ENCODE peak calls at places on chromosomes 11 and 22, in four cellular contexts. V is H1, T is GM12878, C is K562. K is an unnamed sample.

GRCh38 chr22:19070397-19071169 is 51.6 kb downstream of the DGCR2 start:
- DNase-seq in V (no peak), T (no peak), C (no peak), K (no peak)

GRCh38 chr22:35838849-35839646 is 121.4 kb downstream of the APOL5 start:
- DNase-seq in V (no peak), T (no peak), C (no peak), K (no peak)

GRCh38 chr11:69115586-69116560 is 39.9 kb upstream of the SMIM38 start:
- DNase-seq in V (no peak), T (no peak), C (no peak), K (no peak)

GRCh38 chr22:44455151-44455962 is 42.7 kb downstream of the RTL6 start:
- DNase-seq in V (no peak), T (no peak), C (no peak), K (no peak)

GRCh38 chr11:26860411-26860810 is 133.5 kb upstream of the FIBIN start:
- DNase-seq in V (no peak), T (no peak), C (no peak), K (no peak)

GRCh38 chr22:30390974-30391691 is 3.9 kb upstream of the RNF215 start:
- DNase-seq in V (peak; percentile 71), T (peak; percentile 51), C (peak; percentile 71), K (peak; percentile 80)

GRCh38 chr22:19478466-19479357 is at the start of gene UFD1:
- DNase-seq in V (peak; percentile 88), T (no peak), C (peak; percentile 98), K (peak; percentile 91)

GRCh38 chr11:12388171-12388570 is 10.8 kb downstream of the PARVA start:
- DNase-seq in V (no peak), T (no peak), C (no peak), K (no peak)

GRCh38 chr11:104570088-104570701 is 328.1 kb downstream of the CASP12 start:
- DNase-seq in V (no peak), T (no peak), C (no peak), K (no peak)

GRCh38 chr11:97454988-97455387 is 1065.2 kb downstream of the JRKL start:
- DNase-seq in V (no peak), T (no peak), C (no peak), K (peak; percentile 21)

GRCh38 chr11:27218498-27219038 is 144.4 kb downstream of the CCDC34 start:
- DNase-seq in V (peak; percentile 39), T (no peak), C (no peak), K (no peak)

GRCh38 chr22:39943941-39944624 is 16.1 kb upstream of the TMA7B start:
- DNase-seq in V (no peak), T (no peak), C (no peak), K (no peak)

GRCh38 chr11:70466154-70466553 is 67.8 kb downstream of the CTTN start:
- DNase-seq in V (no peak), T (no peak), C (peak; percentile 30), K (no peak)

GRCh38 chr11:61298663-61299244 is 3.6 kb upstream of the VWCE start:
- DNase-seq in V (no peak), T (no peak), C (no peak), K (no peak)

GRCh38 chr11:96481204-96481603 is 91.4 kb downstream of the JRKL start:
- DNase-seq in V (no peak), T (no peak), C (no peak), K (no peak)

GRCh38 chr11:102111787-102112653 is 1.8 kb downstream of the YAP1 start:
- DNase-seq in V (no peak), T (no peak), C (no peak), K (no peak)

GRCh38 chr11:46278387-46279173 is 1.1 kb downstream of the CREB3L1 start:
- DNase-seq in V (peak; percentile 92), T (no peak), C (peak; percentile 87), K (peak; percentile 77)

GRCh38 chr11:120785576-120785975 is 238.3 kb upstream of the TBCEL start:
- DNase-seq in V (no peak), T (no peak), C (no peak), K (no peak)

GRCh38 chr22:19645905-19646304 is 68.4 kb upstream of the SEPTIN5 start:
- DNase-seq in V (no peak), T (no peak), C (no peak), K (no peak)

GRCh38 chr11:110362916-110363574 is 66.6 kb upstream of the RDX start:
- DNase-seq in V (no peak), T (no peak), C (no peak), K (no peak)

GRCh38 chr11:93783362-93783761 is 720 bp upstream of the MED17 start:
- DNase-seq in V (no peak), T (no peak), C (no peak), K (no peak)

GRCh38 chr11:34251640-34251980 is 106.2 kb downstream of the ABTB2 start:
- DNase-seq in V (no peak), T (no peak), C (no peak), K (no peak)

GRCh38 chr11:704189-704798 is 1.7 kb upstream of the EPS8L2 start:
- DNase-seq in V (no peak), T (no peak), C (no peak), K (no peak)

GRCh38 chr22:48653306-48653705 is 1174.4 kb downstream of the BRD1 start:
- DNase-seq in V (no peak), T (no peak), C (no peak), K (no peak)

GRCh38 chr11:86360775-86361395 is 13.8 kb upstream of the CCDC81 start:
- DNase-seq in V (no peak), T (no peak), C (no peak), K (no peak)

GRCh38 chr11:129704831-129705230 is 110.8 kb upstream of the TMEM45B start:
- DNase-seq in V (no peak), T (no peak), C (no peak), K (no peak)

DNA sequence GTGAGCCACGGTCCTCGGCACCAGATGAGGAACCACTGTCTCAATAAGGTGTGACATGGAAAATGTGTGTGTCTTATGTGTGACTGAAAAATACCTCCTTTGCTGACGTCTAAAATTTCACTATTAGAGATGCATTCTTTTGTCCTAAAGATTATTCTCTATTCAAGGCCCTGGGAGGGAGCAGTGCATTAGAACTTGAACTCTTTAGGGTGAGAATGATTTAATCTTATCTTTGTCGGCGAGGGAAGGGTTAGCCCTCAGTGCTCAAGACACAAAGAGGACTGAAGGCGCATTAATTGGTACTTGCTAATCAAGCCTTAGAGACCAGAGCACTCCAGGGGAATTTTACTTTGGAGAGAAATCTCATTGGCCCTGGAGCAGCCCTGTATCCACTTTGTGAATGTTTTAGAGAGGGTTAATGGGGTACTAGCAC is 29.8 kb upstream of the PLET1 start:
- DNase-seq in V (no peak), T (no peak), C (no peak), K (no peak)
- H3K27ac ChIP-seq in V (no peak overlapping the region), T (no peak overlapping the region), C (no peak overlapping the region), K (no peak overlapping the region)

GRCh38 chr11:125071408-125071807 is 8.3 kb downstream of the SLC37A2 start:
- DNase-seq in V (no peak), T (no peak), C (no peak), K (peak; percentile 14)

GRCh38 chr11:125071831-125072209 is 8.7 kb downstream of the SLC37A2 start:
- DNase-seq in V (no peak), T (no peak), C (no peak), K (peak; percentile 31)

GRCh38 chr11:125072961-125073590 is 10.0 kb downstream of the SLC37A2 start:
- DNase-seq in V (no peak), T (no peak), C (no peak), K (no peak)

GRCh38 chr11:125073616-125074483 is 10.7 kb downstream of the SLC37A2 start:
- DNase-seq in V (peak; percentile 45), T (no peak), C (no peak), K (no peak)

DNA sequence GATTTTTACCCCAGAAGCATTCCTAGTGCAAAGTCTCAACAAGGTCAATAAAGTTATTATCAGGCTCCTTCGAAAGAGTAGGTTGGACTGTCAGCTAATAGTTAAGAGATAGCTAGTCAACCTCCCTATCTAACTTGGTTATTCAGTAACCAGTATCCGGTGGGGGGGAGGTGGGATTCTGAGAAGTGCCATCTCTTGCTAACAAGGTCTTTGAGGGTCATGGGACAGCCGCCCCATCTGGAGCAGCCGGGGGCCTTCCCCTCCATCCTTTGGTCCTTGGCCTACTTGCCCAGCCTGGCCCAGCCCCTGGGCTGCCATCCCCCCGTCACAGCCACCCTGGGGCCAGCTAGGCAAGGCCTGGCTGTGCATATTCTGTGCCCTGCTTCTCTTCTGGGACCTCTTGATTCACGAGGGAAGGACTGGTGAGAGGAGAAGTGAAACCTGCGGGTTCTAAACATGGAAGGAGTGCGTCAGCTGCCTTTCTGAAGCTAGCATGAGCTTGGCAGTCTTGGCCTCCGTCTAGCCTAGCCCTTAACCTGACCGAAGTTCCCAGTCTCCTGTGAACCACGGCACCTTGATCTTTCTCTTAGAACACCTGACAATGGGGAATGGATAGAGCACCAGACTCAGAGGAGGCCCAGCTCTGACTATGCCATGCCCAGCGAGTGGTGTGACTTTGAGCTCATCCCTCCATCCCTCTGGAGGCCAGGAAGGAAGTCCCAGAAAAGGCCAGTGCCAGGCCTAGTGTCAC is 9.3 kb downstream of the SLC37A2 start:
- DNase-seq in V (no peak), T (peak; percentile 91), C (no peak), K (no peak)
- TF ChIP-seq NRF1 in V (no peak), T (no peak), C (no peak), K (no peak)

GRCh38 chr11:118052581-118053206 is 24.2 kb upstream of the TMPRSS4 start:
- DNase-seq in V (no peak), T (no peak), C (peak; percentile 61), K (no peak)
- TF ChIP-seq GABPA in V (no peak), T (no peak), C (no peak), K (no peak)

DNA sequence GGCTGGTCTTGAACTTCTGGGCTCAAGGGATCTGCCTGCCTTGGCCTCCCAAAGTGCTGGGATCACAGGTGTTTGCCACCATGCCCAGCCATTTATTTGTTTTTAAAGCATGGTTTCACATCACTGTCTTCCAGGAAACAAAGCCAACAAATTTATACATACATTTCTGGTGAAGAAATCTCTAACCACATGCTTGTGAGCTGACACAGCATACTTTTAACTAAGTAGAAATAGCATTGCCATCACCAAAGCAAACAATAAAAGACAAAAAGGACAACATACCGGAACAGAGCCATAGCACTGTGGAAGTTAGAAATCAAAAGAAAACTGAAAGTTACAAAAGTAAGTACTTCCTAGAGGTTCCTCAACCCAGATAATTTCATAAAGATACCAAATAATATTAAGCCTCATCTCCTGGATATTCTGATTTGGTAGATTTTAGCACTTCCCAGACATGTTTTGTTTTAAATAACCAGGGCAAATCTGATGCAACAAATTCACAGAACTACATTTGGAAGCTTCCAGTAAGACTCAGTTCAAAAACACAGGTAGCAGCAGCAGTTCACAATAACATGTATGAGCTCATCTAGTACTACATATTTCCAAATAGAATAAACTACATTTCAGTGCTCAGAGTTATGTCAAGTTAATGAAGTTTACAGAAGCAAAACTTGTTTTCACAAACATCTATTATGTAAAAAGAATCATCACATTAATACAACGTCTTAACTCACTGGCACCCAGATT is 70.6 kb downstream of the RRAS2 start:
- DNase-seq in V (no peak), T (no peak), C (no peak), K (no peak)
- H3K27ac ChIP-seq in V (no peak overlapping the region), T (no peak overlapping the region), C (no peak overlapping the region), K (no peak overlapping the region)

GRCh38 chr11:100546714-100547113 is 140.4 kb upstream of the ARHGAP42 start:
- DNase-seq in V (no peak), T (no peak), C (no peak), K (no peak)
- TF ChIP-seq NRF1 in V (no peak), T (no peak), C (no peak), K (no peak)

GRCh38 chr11:116400081-116400480 is 372.7 kb downstream of the BUD13 start:
- DNase-seq in V (no peak), T (no peak), C (no peak), K (no peak)

GRCh38 chr11:116396332-116396731 is 376.5 kb downstream of the BUD13 start:
- DNase-seq in V (no peak), T (no peak), C (no peak), K (no peak)

GRCh38 chr11:116394022-116394421 is 378.8 kb downstream of the BUD13 start:
- DNase-seq in V (no peak), T (no peak), C (no peak), K (no peak)

GRCh38 chr11:116397556-116398167 is 375.1 kb downstream of the BUD13 start:
- DNase-seq in V (no peak), T (no peak), C (no peak), K (no peak)
- TF ChIP-seq GABPA in V (no peak), T (no peak), C (no peak), K (no peak)

K was measured in SK-N-SH.